ENCODE peak calls at places on chromosome 10, in nine cellular contexts. One of them, this sample, is unnamed.

GRCh38 chr10:60434418-60435046 is 44.9 kb upstream of the ANK3 start:
- DNase-seq in upper lobe of right lung: no peak
- DNase-seq in psoas muscle: no peak
- DNase-seq in upper lobe of left lung: no peak
- DNase-seq in IMR-90: peak; percentile 74
- DNase-seq in epithelial cell of prostate: no peak
- DNase-seq in CD8-positive, alpha-beta memory T cell: no peak
- DNase-seq in Panc1: peak; percentile 46
- DNase-seq in K562: peak; percentile 60
- DNase-seq in this sample: no peak

GRCh38 chr10:7230956-7231355 is 179.9 kb downstream of the SFMBT2 start:
- DNase-seq in psoas muscle: no peak
- DNase-seq in upper lobe of right lung: no peak
- DNase-seq in epithelial cell of prostate: no peak
- DNase-seq in Panc1: no peak
- DNase-seq in CD8-positive, alpha-beta memory T cell: no peak
- DNase-seq in IMR-90: peak; percentile 28
- DNase-seq in K562: no peak
- DNase-seq in upper lobe of left lung: no peak
- DNase-seq in this sample: no peak

GRCh38 chr10:8306685-8307364 is 252.3 kb downstream of the GATA3 start:
- DNase-seq in CD8-positive, alpha-beta memory T cell: no peak
- DNase-seq in psoas muscle: no peak
- DNase-seq in Panc1: no peak
- DNase-seq in K562: no peak
- DNase-seq in IMR-90: no peak
- DNase-seq in upper lobe of left lung: no peak
- DNase-seq in upper lobe of right lung: no peak
- DNase-seq in epithelial cell of prostate: no peak
- DNase-seq in this sample: no peak

GRCh38 chr10:110748970-110749369 is 104.8 kb downstream of the RBM20 start:
- DNase-seq in epithelial cell of prostate: no peak
- DNase-seq in K562: no peak
- DNase-seq in upper lobe of right lung: no peak
- DNase-seq in IMR-90: no peak
- DNase-seq in upper lobe of left lung: no peak
- DNase-seq in Panc1: no peak
- DNase-seq in psoas muscle: no peak
- DNase-seq in CD8-positive, alpha-beta memory T cell: no peak
- DNase-seq in this sample: no peak

GRCh38 chr10:33534455-33534854 is 200.0 kb upstream of the NRP1 start:
- DNase-seq in K562: no peak
- DNase-seq in psoas muscle: no peak
- DNase-seq in Panc1: no peak
- DNase-seq in CD8-positive, alpha-beta memory T cell: no peak
- DNase-seq in upper lobe of right lung: no peak
- DNase-seq in upper lobe of left lung: no peak
- DNase-seq in epithelial cell of prostate: no peak
- DNase-seq in IMR-90: no peak
- DNase-seq in this sample: no peak

GRCh38 chr10:34116220-34116623 is 698.9 kb downstream of the PARD3 start:
- DNase-seq in epithelial cell of prostate: no peak
- DNase-seq in psoas muscle: no peak
- DNase-seq in K562: no peak
- DNase-seq in IMR-90: peak; percentile 27
- DNase-seq in CD8-positive, alpha-beta memory T cell: no peak
- DNase-seq in Panc1: no peak
- DNase-seq in upper lobe of right lung: no peak
- DNase-seq in upper lobe of left lung: no peak
- DNase-seq in this sample: peak; percentile 21

GRCh38 chr10:14604181-14605142 is 170.2 kb downstream of the FAM107B start:
- DNase-seq in K562: peak; percentile 83
- DNase-seq in CD8-positive, alpha-beta memory T cell: peak; percentile 72
- DNase-seq in Panc1: no peak
- DNase-seq in epithelial cell of prostate: no peak
- DNase-seq in IMR-90: peak; percentile 70
- DNase-seq in psoas muscle: peak; percentile 83
- DNase-seq in upper lobe of right lung: peak; percentile 92
- DNase-seq in upper lobe of left lung: peak; percentile 96
- DNase-seq in this sample: no peak

GRCh38 chr10:116825901-116826300 is 23.4 kb upstream of the ENO4 start:
- DNase-seq in IMR-90: no peak
- DNase-seq in upper lobe of right lung: no peak
- DNase-seq in K562: no peak
- DNase-seq in Panc1: no peak
- DNase-seq in epithelial cell of prostate: no peak
- DNase-seq in psoas muscle: no peak
- DNase-seq in CD8-positive, alpha-beta memory T cell: no peak
- DNase-seq in upper lobe of left lung: no peak
- DNase-seq in this sample: no peak

GRCh38 chr10:110312206-110312605 is 7.5 kb upstream of the SMNDC1 start:
- DNase-seq in epithelial cell of prostate: no peak
- DNase-seq in upper lobe of left lung: no peak
- DNase-seq in K562: no peak
- DNase-seq in psoas muscle: no peak
- DNase-seq in CD8-positive, alpha-beta memory T cell: no peak
- DNase-seq in upper lobe of right lung: no peak
- DNase-seq in IMR-90: no peak
- DNase-seq in Panc1: no peak
- DNase-seq in this sample: no peak

GRCh38 chr10:15627617-15628196 is 92.0 kb downstream of the ITGA8 start:
- DNase-seq in upper lobe of left lung: no peak
- DNase-seq in psoas muscle: no peak
- DNase-seq in CD8-positive, alpha-beta memory T cell: no peak
- DNase-seq in Panc1: no peak
- DNase-seq in IMR-90: peak; percentile 13
- DNase-seq in K562: no peak
- DNase-seq in upper lobe of right lung: no peak
- DNase-seq in epithelial cell of prostate: no peak
- DNase-seq in this sample: no peak

GRCh38 chr10:11586170-11586569 is 25.3 kb downstream of the USP6NL start:
- DNase-seq in K562: no peak
- DNase-seq in CD8-positive, alpha-beta memory T cell: no peak
- DNase-seq in IMR-90: peak; percentile 35
- DNase-seq in epithelial cell of prostate: no peak
- DNase-seq in Panc1: no peak
- DNase-seq in psoas muscle: no peak
- DNase-seq in upper lobe of left lung: no peak
- DNase-seq in upper lobe of right lung: no peak
- DNase-seq in this sample: no peak

GRCh38 chr10:68561804-68562649 is 1.9 kb downstream of the TET1 start:
- DNase-seq in CD8-positive, alpha-beta memory T cell: no peak
- DNase-seq in upper lobe of right lung: no peak
- DNase-seq in upper lobe of left lung: peak; percentile 74
- DNase-seq in psoas muscle: no peak
- DNase-seq in epithelial cell of prostate: no peak
- DNase-seq in IMR-90: no peak
- DNase-seq in K562: peak; percentile 78
- DNase-seq in Panc1: no peak
- DNase-seq in this sample: no peak

GRCh38 chr10:12995425-12995861 is 6.1 kb downstream of the CCDC3 start:
- DNase-seq in psoas muscle: no peak
- DNase-seq in CD8-positive, alpha-beta memory T cell: no peak
- DNase-seq in Panc1: no peak
- DNase-seq in upper lobe of right lung: no peak
- DNase-seq in K562: no peak
- DNase-seq in IMR-90: no peak
- DNase-seq in epithelial cell of prostate: no peak
- DNase-seq in upper lobe of left lung: no peak
- DNase-seq in this sample: no peak

DNA sequence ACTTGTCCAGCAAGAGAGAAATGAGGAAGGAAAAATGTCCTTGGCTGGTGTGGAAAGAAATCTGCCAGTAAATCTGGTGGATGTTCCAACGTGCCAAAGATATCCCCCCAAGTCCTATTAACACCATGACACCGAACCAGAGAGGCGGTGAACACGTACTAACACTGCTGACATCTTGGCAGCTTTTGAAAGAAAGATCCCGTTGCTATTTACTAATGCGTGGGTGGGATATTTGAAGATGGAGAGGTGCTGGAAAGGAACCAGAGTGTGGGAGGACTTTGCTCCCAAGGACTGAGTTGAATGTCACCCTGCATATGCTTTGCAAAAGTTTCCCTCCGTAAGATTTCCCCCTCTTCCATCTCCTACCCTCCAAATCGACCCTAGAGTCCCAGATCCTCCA is 7.9 kb downstream of the CCDC3 start:
- DNase-seq in CD8-positive, alpha-beta memory T cell: no peak
- DNase-seq in psoas muscle: no peak
- DNase-seq in Panc1: no peak
- DNase-seq in upper lobe of right lung: no peak
- DNase-seq in K562: no peak
- DNase-seq in upper lobe of left lung: no peak
- DNase-seq in IMR-90: no peak
- DNase-seq in epithelial cell of prostate: no peak
- DNase-seq in this sample: no peak
- H3K27ac ChIP-seq in CD8-positive, alpha-beta memory T cell: no peak overlapping the region
- H3K27ac ChIP-seq in psoas muscle: no peak overlapping the region
- H3K27ac ChIP-seq in Panc1: no peak overlapping the region
- H3K27ac ChIP-seq in upper lobe of right lung: no peak overlapping the region
- H3K27ac ChIP-seq in K562: no peak overlapping the region
- H3K27ac ChIP-seq in upper lobe of left lung: no peak overlapping the region
- H3K27ac ChIP-seq in IMR-90: no peak overlapping the region
- H3K27ac ChIP-seq in epithelial cell of prostate: no peak overlapping the region
- H3K27ac ChIP-seq in this sample: no peak overlapping the region

GRCh38 chr10:89553064-89553734 is 17.8 kb upstream of the SLC16A12 start:
- DNase-seq in upper lobe of right lung: no peak
- DNase-seq in Panc1: peak; percentile 32
- DNase-seq in CD8-positive, alpha-beta memory T cell: no peak
- DNase-seq in K562: no peak
- DNase-seq in epithelial cell of prostate: peak; percentile 65
- DNase-seq in psoas muscle: no peak
- DNase-seq in IMR-90: peak; percentile 97
- DNase-seq in upper lobe of left lung: no peak
- DNase-seq in this sample: peak; percentile 63
- H3K27ac ChIP-seq in upper lobe of right lung: no peak overlapping the region
- H3K27ac ChIP-seq in Panc1: no peak overlapping the region
- H3K27ac ChIP-seq in CD8-positive, alpha-beta memory T cell: no peak overlapping the region
- H3K27ac ChIP-seq in K562: no peak overlapping the region
- H3K27ac ChIP-seq in epithelial cell of prostate: peak overlapping the region; percentile 35
- H3K27ac ChIP-seq in psoas muscle: no peak overlapping the region
- H3K27ac ChIP-seq in IMR-90: no peak overlapping the region
- H3K27ac ChIP-seq in upper lobe of left lung: no peak overlapping the region
- H3K27ac ChIP-seq in this sample: no peak overlapping the region

GRCh38 chr10:96673318-96674099 is 46.8 kb downstream of the PIK3AP1 start:
- DNase-seq in CD8-positive, alpha-beta memory T cell: no peak
- DNase-seq in IMR-90: peak; percentile 63
- DNase-seq in upper lobe of right lung: peak; percentile 66
- DNase-seq in Panc1: no peak
- DNase-seq in epithelial cell of prostate: no peak
- DNase-seq in psoas muscle: no peak
- DNase-seq in K562: no peak
- DNase-seq in upper lobe of left lung: no peak
- DNase-seq in this sample: peak; percentile 13
- H3K27ac ChIP-seq in CD8-positive, alpha-beta memory T cell: no peak overlapping the region
- H3K27ac ChIP-seq in IMR-90: no peak overlapping the region
- H3K27ac ChIP-seq in upper lobe of right lung: peak overlapping the region; percentile 69
- H3K27ac ChIP-seq in Panc1: peak overlapping the region; percentile 11
- H3K27ac ChIP-seq in epithelial cell of prostate: no peak overlapping the region
- H3K27ac ChIP-seq in psoas muscle: no peak overlapping the region
- H3K27ac ChIP-seq in K562: no peak overlapping the region
- H3K27ac ChIP-seq in upper lobe of left lung: peak overlapping the region; percentile 71
- H3K27ac ChIP-seq in this sample: peak overlapping the region; percentile 61

DNA sequence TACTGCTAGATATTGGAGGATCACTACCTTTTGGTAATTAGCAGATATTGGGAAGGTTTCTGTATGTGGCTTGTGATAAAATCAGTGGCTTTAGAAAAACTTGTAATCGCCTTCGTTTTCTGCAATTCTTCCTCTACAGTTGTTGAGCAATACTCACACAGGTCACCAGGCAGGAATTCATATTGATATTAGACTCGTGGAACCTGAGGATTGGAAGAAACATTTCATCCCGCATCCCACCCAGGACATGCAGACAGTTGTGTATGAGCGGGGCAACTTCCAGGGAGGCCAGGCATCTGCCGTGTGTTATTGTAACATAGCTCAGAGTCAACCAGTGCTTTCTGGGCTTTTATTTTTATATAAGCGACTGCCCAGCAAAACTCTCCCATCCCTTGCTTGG is 821.3 kb downstream of the LRMDA start:
- DNase-seq in psoas muscle: no peak
- DNase-seq in IMR-90: peak; percentile 45
- DNase-seq in upper lobe of right lung: no peak
- DNase-seq in K562: no peak
- DNase-seq in CD8-positive, alpha-beta memory T cell: no peak
- DNase-seq in epithelial cell of prostate: no peak
- DNase-seq in upper lobe of left lung: no peak
- DNase-seq in Panc1: no peak
- DNase-seq in this sample: peak; percentile 20
- H3K27ac ChIP-seq in psoas muscle: no peak overlapping the region
- H3K27ac ChIP-seq in IMR-90: peak overlapping the region; percentile 56
- H3K27ac ChIP-seq in upper lobe of right lung: no peak overlapping the region
- H3K27ac ChIP-seq in K562: no peak overlapping the region
- H3K27ac ChIP-seq in CD8-positive, alpha-beta memory T cell: no peak overlapping the region
- H3K27ac ChIP-seq in epithelial cell of prostate: no peak overlapping the region
- H3K27ac ChIP-seq in upper lobe of left lung: no peak overlapping the region
- H3K27ac ChIP-seq in Panc1: no peak overlapping the region
- H3K27ac ChIP-seq in this sample: no peak overlapping the region

DNA sequence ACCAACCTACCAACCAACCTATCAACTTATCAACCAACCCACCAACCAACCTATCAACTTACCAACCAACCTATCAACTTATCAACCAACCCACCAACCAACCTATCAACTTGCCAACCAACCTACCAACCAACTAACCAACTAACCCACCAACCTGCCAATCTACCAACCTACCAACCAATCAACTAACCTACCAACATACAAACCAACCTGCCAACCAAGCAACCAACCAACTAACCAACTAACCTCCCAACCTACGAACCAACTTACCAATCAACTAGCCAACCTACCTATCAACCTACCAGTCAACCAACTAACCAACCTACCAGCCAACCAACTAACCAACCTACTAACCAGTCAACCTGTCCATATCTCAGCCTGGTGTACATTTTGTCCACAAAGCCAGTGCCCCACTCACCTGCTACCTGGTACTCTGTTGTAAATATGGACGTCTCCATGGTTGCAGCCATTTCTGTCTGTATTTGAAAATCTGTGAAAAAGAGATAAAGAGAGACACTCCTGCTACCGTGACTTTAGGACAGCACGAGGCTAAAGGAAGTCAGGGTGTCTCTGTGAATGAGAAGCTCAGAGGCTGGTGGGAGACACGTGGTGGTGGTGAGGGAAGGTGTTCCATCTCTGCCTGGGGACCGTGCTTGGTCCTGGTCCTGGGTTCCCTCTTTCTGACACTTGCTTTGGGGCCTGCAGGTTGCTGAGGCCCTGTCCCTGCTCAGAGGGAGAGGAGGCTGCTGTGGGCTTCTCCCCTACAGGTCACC is 41.9 kb upstream of the IL15RA start:
- DNase-seq in psoas muscle: no peak
- DNase-seq in upper lobe of right lung: no peak
- DNase-seq in epithelial cell of prostate: no peak
- DNase-seq in IMR-90: no peak
- DNase-seq in K562: no peak
- DNase-seq in upper lobe of left lung: no peak
- DNase-seq in Panc1: no peak
- DNase-seq in CD8-positive, alpha-beta memory T cell: no peak
- DNase-seq in this sample: no peak
- H3K27ac ChIP-seq in psoas muscle: no peak overlapping the region
- H3K27ac ChIP-seq in upper lobe of right lung: peak overlapping the region; percentile 38
- H3K27ac ChIP-seq in epithelial cell of prostate: no peak overlapping the region
- H3K27ac ChIP-seq in IMR-90: no peak overlapping the region
- H3K27ac ChIP-seq in K562: no peak overlapping the region
- H3K27ac ChIP-seq in upper lobe of left lung: peak overlapping the region; percentile 55
- H3K27ac ChIP-seq in Panc1: no peak overlapping the region
- H3K27ac ChIP-seq in CD8-positive, alpha-beta memory T cell: no peak overlapping the region
- H3K27ac ChIP-seq in this sample: peak overlapping the region; percentile 31

GRCh38 chr10:63236113-63236935 is 103.2 kb downstream of the NRBF2 start:
- DNase-seq in IMR-90: peak; percentile 96
- DNase-seq in CD8-positive, alpha-beta memory T cell: no peak
- DNase-seq in upper lobe of right lung: no peak
- DNase-seq in K562: peak; percentile 52
- DNase-seq in epithelial cell of prostate: peak; percentile 75
- DNase-seq in upper lobe of left lung: no peak
- DNase-seq in Panc1: peak; percentile 86
- DNase-seq in psoas muscle: no peak
- DNase-seq in this sample: peak; percentile 80
- H3K27ac ChIP-seq in IMR-90: peak overlapping the region; percentile 45
- H3K27ac ChIP-seq in CD8-positive, alpha-beta memory T cell: peak overlapping the region; percentile 35
- H3K27ac ChIP-seq in upper lobe of right lung: peak overlapping the region; percentile 49
- H3K27ac ChIP-seq in K562: peak overlapping the region; percentile 61
- H3K27ac ChIP-seq in epithelial cell of prostate: peak overlapping the region; percentile 78
- H3K27ac ChIP-seq in upper lobe of left lung: peak overlapping the region; percentile 65
- H3K27ac ChIP-seq in Panc1: peak overlapping the region; percentile 84
- H3K27ac ChIP-seq in psoas muscle: peak overlapping the region; percentile 76
- H3K27ac ChIP-seq in this sample: no peak overlapping the region

This sample was measured in AG04450.